ENCODE peak calls at places on chromosomes 11 and 22, in nine cellular contexts. One of them, this sample, is unnamed.

GRCh38 chr11:35087648-35088047 is 51.3 kb upstream of the CD44 start:
- DNase-seq in activated T-cell treated with anti-CD3 and anti-CD28 coated beads for 24 hours: no peak
- DNase-seq in activated CD8-positive, alpha-beta memory T cell treated with anti-CD3 and anti-CD28 coated beads, Interleukin-2, amount 50 U/mL, for 4 hours: no peak
- DNase-seq in DMS153: no peak
- DNase-seq in NCI-H526: no peak
- DNase-seq in H54: no peak
- DNase-seq in astrocyte of the cerebellum: no peak
- DNase-seq in HEK293T: no peak
- DNase-seq in amniotic stem cell: no peak
- DNase-seq in this sample: no peak

GRCh38 chr11:1103401-1104360 is 29.0 kb downstream of the MUC2 start:
- DNase-seq in activated T-cell treated with anti-CD3 and anti-CD28 coated beads for 24 hours: no peak
- DNase-seq in activated CD8-positive, alpha-beta memory T cell treated with anti-CD3 and anti-CD28 coated beads, Interleukin-2, amount 50 U/mL, for 4 hours: no peak
- DNase-seq in DMS153: no peak
- DNase-seq in NCI-H526: no peak
- DNase-seq in H54: no peak
- DNase-seq in astrocyte of the cerebellum: no peak
- DNase-seq in HEK293T: no peak
- DNase-seq in amniotic stem cell: no peak
- DNase-seq in this sample: no peak

GRCh38 chr22:28769394-28770085 is 3.0 kb upstream of the CCDC117 start:
- DNase-seq in activated T-cell treated with anti-CD3 and anti-CD28 coated beads for 24 hours: no peak
- DNase-seq in activated CD8-positive, alpha-beta memory T cell treated with anti-CD3 and anti-CD28 coated beads, Interleukin-2, amount 50 U/mL, for 4 hours: no peak
- DNase-seq in DMS153: no peak
- DNase-seq in NCI-H526: no peak
- DNase-seq in H54: no peak
- DNase-seq in astrocyte of the cerebellum: no peak
- DNase-seq in HEK293T: no peak
- DNase-seq in amniotic stem cell: no peak
- DNase-seq in this sample: no peak

GRCh38 chr11:12150831-12151382 is 40.5 kb downstream of the MICAL2 start:
- DNase-seq in activated T-cell treated with anti-CD3 and anti-CD28 coated beads for 24 hours: peak; percentile 38
- DNase-seq in activated CD8-positive, alpha-beta memory T cell treated with anti-CD3 and anti-CD28 coated beads, Interleukin-2, amount 50 U/mL, for 4 hours: no peak
- DNase-seq in DMS153: no peak
- DNase-seq in NCI-H526: no peak
- DNase-seq in H54: no peak
- DNase-seq in astrocyte of the cerebellum: no peak
- DNase-seq in HEK293T: no peak
- DNase-seq in amniotic stem cell: peak; percentile 66
- DNase-seq in this sample: no peak

GRCh38 chr11:43833657-43834073 is 47.0 kb upstream of the ALKBH3 start:
- DNase-seq in activated T-cell treated with anti-CD3 and anti-CD28 coated beads for 24 hours: no peak
- DNase-seq in activated CD8-positive, alpha-beta memory T cell treated with anti-CD3 and anti-CD28 coated beads, Interleukin-2, amount 50 U/mL, for 4 hours: no peak
- DNase-seq in DMS153: no peak
- DNase-seq in NCI-H526: no peak
- DNase-seq in H54: no peak
- DNase-seq in astrocyte of the cerebellum: peak; percentile 32
- DNase-seq in HEK293T: no peak
- DNase-seq in amniotic stem cell: no peak
- DNase-seq in this sample: no peak

GRCh38 chr22:46931414-46931813 is 169.0 kb downstream of the TBC1D22A start:
- DNase-seq in activated T-cell treated with anti-CD3 and anti-CD28 coated beads for 24 hours: no peak
- DNase-seq in activated CD8-positive, alpha-beta memory T cell treated with anti-CD3 and anti-CD28 coated beads, Interleukin-2, amount 50 U/mL, for 4 hours: no peak
- DNase-seq in DMS153: no peak
- DNase-seq in NCI-H526: no peak
- DNase-seq in H54: no peak
- DNase-seq in astrocyte of the cerebellum: no peak
- DNase-seq in HEK293T: no peak
- DNase-seq in amniotic stem cell: no peak
- DNase-seq in this sample: no peak

GRCh38 chr11:69486056-69486772 is 4.8 kb downstream of the LINC01488 start:
- DNase-seq in activated T-cell treated with anti-CD3 and anti-CD28 coated beads for 24 hours: no peak
- DNase-seq in activated CD8-positive, alpha-beta memory T cell treated with anti-CD3 and anti-CD28 coated beads, Interleukin-2, amount 50 U/mL, for 4 hours: no peak
- DNase-seq in DMS153: no peak
- DNase-seq in NCI-H526: no peak
- DNase-seq in H54: no peak
- DNase-seq in astrocyte of the cerebellum: no peak
- DNase-seq in HEK293T: no peak
- DNase-seq in amniotic stem cell: no peak
- DNase-seq in this sample: no peak

GRCh38 chr22:31585161-31585859 is 76.7 kb downstream of the PISD start:
- DNase-seq in activated T-cell treated with anti-CD3 and anti-CD28 coated beads for 24 hours: no peak
- DNase-seq in activated CD8-positive, alpha-beta memory T cell treated with anti-CD3 and anti-CD28 coated beads, Interleukin-2, amount 50 U/mL, for 4 hours: no peak
- DNase-seq in DMS153: no peak
- DNase-seq in NCI-H526: no peak
- DNase-seq in H54: no peak
- DNase-seq in astrocyte of the cerebellum: no peak
- DNase-seq in HEK293T: no peak
- DNase-seq in amniotic stem cell: no peak
- DNase-seq in this sample: no peak

GRCh38 chr22:47030143-47030641 is 267.7 kb downstream of the TBC1D22A start:
- DNase-seq in activated T-cell treated with anti-CD3 and anti-CD28 coated beads for 24 hours: no peak
- DNase-seq in activated CD8-positive, alpha-beta memory T cell treated with anti-CD3 and anti-CD28 coated beads, Interleukin-2, amount 50 U/mL, for 4 hours: no peak
- DNase-seq in DMS153: no peak
- DNase-seq in NCI-H526: no peak
- DNase-seq in H54: no peak
- DNase-seq in astrocyte of the cerebellum: no peak
- DNase-seq in HEK293T: no peak
- DNase-seq in amniotic stem cell: no peak
- DNase-seq in this sample: no peak

GRCh38 chr11:30295178-30295885 is 27.6 kb upstream of the ARL14EP start:
- DNase-seq in activated T-cell treated with anti-CD3 and anti-CD28 coated beads for 24 hours: no peak
- DNase-seq in activated CD8-positive, alpha-beta memory T cell treated with anti-CD3 and anti-CD28 coated beads, Interleukin-2, amount 50 U/mL, for 4 hours: no peak
- DNase-seq in DMS153: no peak
- DNase-seq in NCI-H526: no peak
- DNase-seq in H54: no peak
- DNase-seq in astrocyte of the cerebellum: no peak
- DNase-seq in HEK293T: no peak
- DNase-seq in amniotic stem cell: no peak
- DNase-seq in this sample: no peak

GRCh38 chr22:43823353-43823908 is 11.3 kb upstream of the EFCAB6 start:
- DNase-seq in activated T-cell treated with anti-CD3 and anti-CD28 coated beads for 24 hours: no peak
- DNase-seq in activated CD8-positive, alpha-beta memory T cell treated with anti-CD3 and anti-CD28 coated beads, Interleukin-2, amount 50 U/mL, for 4 hours: no peak
- DNase-seq in DMS153: no peak
- DNase-seq in NCI-H526: peak; percentile 73
- DNase-seq in H54: no peak
- DNase-seq in astrocyte of the cerebellum: no peak
- DNase-seq in HEK293T: no peak
- DNase-seq in amniotic stem cell: no peak
- DNase-seq in this sample: no peak

GRCh38 chr11:66080055-66080817 is 10.2 kb downstream of the PACS1 start:
- DNase-seq in activated T-cell treated with anti-CD3 and anti-CD28 coated beads for 24 hours: peak; percentile 56
- DNase-seq in activated CD8-positive, alpha-beta memory T cell treated with anti-CD3 and anti-CD28 coated beads, Interleukin-2, amount 50 U/mL, for 4 hours: peak; percentile 74
- DNase-seq in DMS153: no peak
- DNase-seq in NCI-H526: no peak
- DNase-seq in H54: peak; percentile 53
- DNase-seq in astrocyte of the cerebellum: no peak
- DNase-seq in HEK293T: no peak
- DNase-seq in amniotic stem cell: peak; percentile 62
- DNase-seq in this sample: peak; percentile 74

GRCh38 chr22:48825802-48826520 is 1001.7 kb downstream of the BRD1 start:
- DNase-seq in activated T-cell treated with anti-CD3 and anti-CD28 coated beads for 24 hours: no peak
- DNase-seq in activated CD8-positive, alpha-beta memory T cell treated with anti-CD3 and anti-CD28 coated beads, Interleukin-2, amount 50 U/mL, for 4 hours: no peak
- DNase-seq in DMS153: no peak
- DNase-seq in NCI-H526: no peak
- DNase-seq in H54: no peak
- DNase-seq in astrocyte of the cerebellum: no peak
- DNase-seq in HEK293T: no peak
- DNase-seq in amniotic stem cell: no peak
- DNase-seq in this sample: peak; percentile 31

GRCh38 chr22:45615364-45615763 is 56.3 kb upstream of the ATXN10 start:
- DNase-seq in activated T-cell treated with anti-CD3 and anti-CD28 coated beads for 24 hours: no peak
- DNase-seq in activated CD8-positive, alpha-beta memory T cell treated with anti-CD3 and anti-CD28 coated beads, Interleukin-2, amount 50 U/mL, for 4 hours: no peak
- DNase-seq in DMS153: no peak
- DNase-seq in NCI-H526: no peak
- DNase-seq in H54: no peak
- DNase-seq in astrocyte of the cerebellum: no peak
- DNase-seq in HEK293T: no peak
- DNase-seq in amniotic stem cell: no peak
- DNase-seq in this sample: no peak

GRCh38 chr11:107999759-108000455 is 8.8 kb upstream of the CUL5 start:
- DNase-seq in activated T-cell treated with anti-CD3 and anti-CD28 coated beads for 24 hours: no peak
- DNase-seq in activated CD8-positive, alpha-beta memory T cell treated with anti-CD3 and anti-CD28 coated beads, Interleukin-2, amount 50 U/mL, for 4 hours: peak; percentile 25
- DNase-seq in DMS153: peak; percentile 3
- DNase-seq in NCI-H526: peak; percentile 89
- DNase-seq in H54: peak; percentile 39
- DNase-seq in astrocyte of the cerebellum: peak; percentile 29
- DNase-seq in HEK293T: peak; percentile 82
- DNase-seq in amniotic stem cell: no peak
- DNase-seq in this sample: no peak